ENCODE peak calls at places on chromosomes 2 and 18, in four cellular contexts. One of them, this sample, is unnamed.

GRCh38 chr2:26591619-26592505 is 49.3 kb downstream of the CIB4 start:
- DNase-seq in GM23338: no peak
- DNase-seq in activated CD8-positive, alpha-beta T cell treated with anti-CD3 and anti-CD28 coated beads, Interleukin-2, amount 10 ng/mL, durations not matched to agents 7 days and 5 days: no peak
- DNase-seq in DMS79 treated with DMSO at 0.1 percent for 48 hours: no peak
- DNase-seq in this sample: no peak

GRCh38 chr2:241001413-241002274 is 3.2 kb downstream of the SNED1 start:
- DNase-seq in GM23338: no peak
- DNase-seq in activated CD8-positive, alpha-beta T cell treated with anti-CD3 and anti-CD28 coated beads, Interleukin-2, amount 10 ng/mL, durations not matched to agents 7 days and 5 days: no peak
- DNase-seq in DMS79 treated with DMSO at 0.1 percent for 48 hours: no peak
- DNase-seq in this sample: no peak

GRCh38 chr18:58256316-58257080 is 212.5 kb downstream of the NEDD4L start:
- DNase-seq in GM23338: no peak
- DNase-seq in activated CD8-positive, alpha-beta T cell treated with anti-CD3 and anti-CD28 coated beads, Interleukin-2, amount 10 ng/mL, durations not matched to agents 7 days and 5 days: no peak
- DNase-seq in DMS79 treated with DMSO at 0.1 percent for 48 hours: no peak
- DNase-seq in this sample: no peak

GRCh38 chr2:95380731-95381130 is 21.8 kb upstream of the FAHD2A start:
- DNase-seq in GM23338: no peak
- DNase-seq in activated CD8-positive, alpha-beta T cell treated with anti-CD3 and anti-CD28 coated beads, Interleukin-2, amount 10 ng/mL, durations not matched to agents 7 days and 5 days: no peak
- DNase-seq in DMS79 treated with DMSO at 0.1 percent for 48 hours: no peak
- DNase-seq in this sample: no peak

GRCh38 chr18:70332694-70333093 is 43.8 kb downstream of the SOCS6 start:
- DNase-seq in GM23338: no peak
- DNase-seq in activated CD8-positive, alpha-beta T cell treated with anti-CD3 and anti-CD28 coated beads, Interleukin-2, amount 10 ng/mL, durations not matched to agents 7 days and 5 days: no peak
- DNase-seq in DMS79 treated with DMSO at 0.1 percent for 48 hours: no peak
- DNase-seq in this sample: no peak

GRCh38 chr2:109466674-109467575 is 146.8 kb downstream of the SEPTIN10 start:
- DNase-seq in GM23338: no peak
- DNase-seq in activated CD8-positive, alpha-beta T cell treated with anti-CD3 and anti-CD28 coated beads, Interleukin-2, amount 10 ng/mL, durations not matched to agents 7 days and 5 days: no peak
- DNase-seq in DMS79 treated with DMSO at 0.1 percent for 48 hours: peak; percentile 89
- DNase-seq in this sample: no peak

GRCh38 chr2:211745295-211746097 is 793.1 kb downstream of the ERBB4 start:
- DNase-seq in GM23338: peak; percentile 84
- DNase-seq in activated CD8-positive, alpha-beta T cell treated with anti-CD3 and anti-CD28 coated beads, Interleukin-2, amount 10 ng/mL, durations not matched to agents 7 days and 5 days: peak; percentile 47
- DNase-seq in DMS79 treated with DMSO at 0.1 percent for 48 hours: peak; percentile 27
- DNase-seq in this sample: peak; percentile 69

GRCh38 chr2:39408351-39409136 is 28.5 kb downstream of the MAP4K3 start:
- DNase-seq in GM23338: no peak
- DNase-seq in activated CD8-positive, alpha-beta T cell treated with anti-CD3 and anti-CD28 coated beads, Interleukin-2, amount 10 ng/mL, durations not matched to agents 7 days and 5 days: no peak
- DNase-seq in DMS79 treated with DMSO at 0.1 percent for 48 hours: no peak
- DNase-seq in this sample: peak; percentile 14

GRCh38 chr2:109260886-109261700 is 132.1 kb downstream of the SH3RF3 start:
- DNase-seq in GM23338: peak; percentile 40
- DNase-seq in activated CD8-positive, alpha-beta T cell treated with anti-CD3 and anti-CD28 coated beads, Interleukin-2, amount 10 ng/mL, durations not matched to agents 7 days and 5 days: peak; percentile 25
- DNase-seq in DMS79 treated with DMSO at 0.1 percent for 48 hours: peak; percentile 76
- DNase-seq in this sample: peak; percentile 34

GRCh38 chr2:98350411-98350810 is 4.2 kb downstream of the CNGA3 start:
- DNase-seq in GM23338: no peak
- DNase-seq in activated CD8-positive, alpha-beta T cell treated with anti-CD3 and anti-CD28 coated beads, Interleukin-2, amount 10 ng/mL, durations not matched to agents 7 days and 5 days: no peak
- DNase-seq in DMS79 treated with DMSO at 0.1 percent for 48 hours: no peak
- DNase-seq in this sample: no peak

GRCh38 chr2:6880200-6880733 is 2.7 kb downstream of the RSAD2 start:
- DNase-seq in GM23338: no peak
- DNase-seq in activated CD8-positive, alpha-beta T cell treated with anti-CD3 and anti-CD28 coated beads, Interleukin-2, amount 10 ng/mL, durations not matched to agents 7 days and 5 days: peak; percentile 59
- DNase-seq in DMS79 treated with DMSO at 0.1 percent for 48 hours: no peak
- DNase-seq in this sample: no peak

GRCh38 chr2:164464376-164464775 is 156.9 kb downstream of the GRB14 start:
- DNase-seq in GM23338: no peak
- DNase-seq in activated CD8-positive, alpha-beta T cell treated with anti-CD3 and anti-CD28 coated beads, Interleukin-2, amount 10 ng/mL, durations not matched to agents 7 days and 5 days: no peak
- DNase-seq in DMS79 treated with DMSO at 0.1 percent for 48 hours: no peak
- DNase-seq in this sample: no peak

GRCh38 chr2:219350938-219351280 is 18.4 kb upstream of the RESP18 start:
- DNase-seq in GM23338: peak; percentile 51
- DNase-seq in activated CD8-positive, alpha-beta T cell treated with anti-CD3 and anti-CD28 coated beads, Interleukin-2, amount 10 ng/mL, durations not matched to agents 7 days and 5 days: no peak
- DNase-seq in DMS79 treated with DMSO at 0.1 percent for 48 hours: peak; percentile 50
- DNase-seq in this sample: no peak

This sample was measured in HL-60.